ENCODE peak calls at places on chromosomes 2 and 18, in nine cellular contexts. N is hypothalamus; W is Peyer's patch; S is HT1080; K is NCI-H1694; D is mesothelial cell of epicardium; A is NCI-H2029; O is HTR-8/SVneo; C is stimulated activated CD4-positive, alpha-beta T cell treated with anti-CD3 and anti-CD28 coated beads, Interleukin-15, amount 100 ng/mL, for 1 hour. T is an unnamed sample.

GRCh38 chr2:105768961-105769452 is 24.3 kb downstream of the NCK2 start:
- DNase-seq in K (no peak), N (no peak), A (no peak), O (no peak), W (no peak), S (no peak), C (no peak), D (no peak), T (no peak)

GRCh38 chr2:59892398-59892797 is 661.1 kb downstream of the BCL11A start:
- DNase-seq in D (no peak), K (no peak), O (no peak), S (no peak), W (no peak), A (peak), C (no peak), N (no peak), T (no peak)

GRCh38 chr2:173241643-173242042 is 113.0 kb upstream of the CDCA7 start:
- DNase-seq in S (no peak), W (no peak), C (no peak), N (no peak), K (no peak), D (no peak), A (no peak), O (no peak), T (no peak)

GRCh38 chr2:161386228-161386627 is 29.9 kb upstream of the TBR1 start:
- DNase-seq in S (no peak), N (no peak), K (no peak), W (no peak), A (no peak), O (no peak), C (no peak), D (no peak), T (no peak)

GRCh38 chr2:66897181-66897580 is 462.3 kb downstream of the MEIS1 start:
- DNase-seq in D (no peak), N (no peak), S (no peak), K (no peak), W (no peak), C (no peak), A (no peak), O (no peak), T (no peak)

GRCh38 chr18:9188359-9189231 is 52.0 kb downstream of the ANKRD12 start:
- DNase-seq in C (no peak), S (no peak), O (no peak), K (no peak), D (no peak), W (no peak), N (no peak), A (no peak), T (no peak)

GRCh38 chr2:45944075-45944474 is 292.6 kb downstream of the PRKCE start:
- DNase-seq in W (no peak), D (no peak), A (no peak), N (no peak), C (no peak), O (peak), K (no peak), S (peak), T (no peak)

GRCh38 chr2:33433279-33434235 is 42.9 kb upstream of the RASGRP3 start:
- DNase-seq in W (no peak), K (no peak), D (no peak), C (no peak), O (no peak), A (no peak), N (no peak), S (no peak), T (no peak)

GRCh38 chr2:27171351-27171848 is 22.6 kb downstream of the TCF23 start:
- DNase-seq in D (no peak), W (no peak), N (no peak), O (no peak), K (no peak), S (no peak), C (no peak), A (peak), T (no peak)

GRCh38 chr18:59871711-59872362 is 28.0 kb upstream of the PMAIP1 start:
- DNase-seq in C (no peak), N (no peak), A (no peak), S (no peak), D (no peak), K (no peak), O (no peak), W (no peak), T (no peak)

GRCh38 chr2:24164416-24164973 is 10.4 kb upstream of the FAM228A start:
- DNase-seq in W (peak), K (peak), C (no peak), N (no peak), S (peak), A (no peak), O (peak), D (no peak), T (peak)

GRCh38 chr18:63987743-63988142 is 17.9 kb downstream of the SERPINB8 start:
- DNase-seq in O (no peak), C (no peak), D (no peak), A (no peak), K (no peak), W (no peak), S (no peak), N (no peak), T (no peak)

GRCh38 chr18:44602845-44603244 is 77.8 kb upstream of the SETBP1 start:
- DNase-seq in A (no peak), N (no peak), D (no peak), C (no peak), O (no peak), K (no peak), S (peak), W (no peak), T (no peak)

GRCh38 chr2:10717630-10718029 is 3.8 kb upstream of the ATP6V1C2 start:
- DNase-seq in C (no peak), O (peak), A (no peak), N (no peak), D (no peak), S (peak), K (no peak), W (no peak), T (no peak)

GRCh38 chr18:671405-671804 is 14.0 kb downstream of the TYMS start:
- DNase-seq in D (no peak), C (no peak), W (no peak), N (no peak), S (no peak), A (no peak), K (no peak), O (no peak), T (no peak)

GRCh38 chr18:26040051-26040656 is 50.3 kb downstream of the SS18 start:
- DNase-seq in W (no peak), N (no peak), D (no peak), C (no peak), S (no peak), O (no peak), A (no peak), K (no peak), T (no peak)

GRCh38 chr2:20042531-20042930 is 8.9 kb downstream of the LAPTM4A start:
- DNase-seq in K (no peak), S (no peak), A (no peak), D (no peak), N (no peak), O (no peak), W (no peak), C (no peak), T (no peak)